ENCODE peak calls at places on chromosome 22, in four cellular contexts. W is HCT116, Q is K562, G is HepG2. J is an unnamed sample.

GRCh38 chr22:47457021-47457420 is 694.6 kb downstream of the TBC1D22A start:
- DNase-seq in G (no peak), W (no peak), Q (no peak), J (no peak)

GRCh38 chr22:40747361-40747760 is 68.1 kb downstream of the MCHR1 start:
- DNase-seq in Q (no peak), W (no peak), G (no peak), J (no peak)

GRCh38 chr22:40707154-40707553 is 27.9 kb downstream of the MCHR1 start:
- DNase-seq in G (no peak), W (no peak), Q (no peak), J (no peak)

GRCh38 chr22:43238526-43239006 is 51.6 kb upstream of the TTLL12 start:
- DNase-seq in W (no peak), G (no peak), Q (no peak), J (no peak)

GRCh38 chr22:35733742-35734516 is 16.3 kb downstream of the APOL5 start:
- DNase-seq in W (no peak), G (no peak), Q (no peak), J (no peak)

GRCh38 chr22:19942886-19943664 is 1.5 kb upstream of the TXNRD2 start:
- DNase-seq in W (no peak), G (peak; percentile 64), Q (no peak), J (no peak)

GRCh38 chr22:38298312-38299000 is 18.8 kb downstream of the CSNK1E start:
- DNase-seq in W (peak; percentile 58), Q (peak; percentile 38), G (no peak), J (no peak)

GRCh38 chr22:38628444-38628843 is 27.7 kb downstream of the FAM227A start:
- DNase-seq in G (no peak), Q (no peak), W (no peak), J (no peak)

GRCh38 chr22:23147632-23148387 is 2.5 kb downstream of the RAB36 start:
- DNase-seq in W (no peak), Q (peak; percentile 53), G (peak; percentile 21), J (no peak)

GRCh38 chr22:24165673-24166072 is 15.6 kb upstream of the SUSD2 start:
- DNase-seq in Q (no peak), G (no peak), W (no peak), J (no peak)

GRCh38 chr22:50267591-50268390 is 2.4 kb downstream of the MAPK11 start:
- DNase-seq in G (no peak), W (no peak), Q (peak; percentile 73), J (no peak)

GRCh38 chr22:50150161-50151129 is 20.1 kb upstream of the PANX2 start:
- DNase-seq in G (no peak), Q (no peak), W (no peak), J (no peak)

GRCh38 chr22:41831828-41832552 is 915 bp upstream of the SREBF2 start:
- DNase-seq in Q (no peak), G (no peak), W (no peak), J (no peak)

GRCh38 chr22:29780781-29781676 is 13.9 kb downstream of the UQCR10 start:
- DNase-seq in G (peak; percentile 56), Q (peak; percentile 80), W (no peak), J (no peak)
- TF ChIP-seq TCF7L2 in G (no peak), Q (no peak), W (no peak), J (no peak)

DNA sequence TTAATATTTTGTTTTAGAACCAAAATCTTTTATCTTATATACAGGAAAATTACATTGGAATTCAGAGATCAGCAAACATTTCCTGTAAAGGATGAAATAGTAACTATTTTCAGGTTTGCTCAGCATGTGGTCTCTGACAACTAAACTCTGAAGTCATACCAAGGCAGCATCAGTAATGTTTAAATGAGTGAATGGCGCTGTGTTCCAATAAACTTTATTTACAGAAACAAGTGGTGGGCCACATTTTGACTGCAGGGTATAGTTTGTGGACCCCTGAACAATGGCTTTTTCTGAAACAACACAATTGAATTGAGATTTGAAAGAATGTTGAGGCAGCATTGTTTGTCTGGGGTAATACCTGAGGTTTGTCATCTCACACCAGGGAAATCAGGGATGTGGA is 113.6 kb upstream of the VPREB1 start:
- DNase-seq in W (no peak), Q (no peak), G (no peak), J (no peak)
- H3K27me3 ChIP-seq in W (peaks cover 10% of the 10 kb centered on the region), Q (peaks cover 55% of the 10 kb centered on the region), G (peaks cover 16% of the 10 kb centered on the region), J (no peaks in the 10 kb centered on the region)

DNA sequence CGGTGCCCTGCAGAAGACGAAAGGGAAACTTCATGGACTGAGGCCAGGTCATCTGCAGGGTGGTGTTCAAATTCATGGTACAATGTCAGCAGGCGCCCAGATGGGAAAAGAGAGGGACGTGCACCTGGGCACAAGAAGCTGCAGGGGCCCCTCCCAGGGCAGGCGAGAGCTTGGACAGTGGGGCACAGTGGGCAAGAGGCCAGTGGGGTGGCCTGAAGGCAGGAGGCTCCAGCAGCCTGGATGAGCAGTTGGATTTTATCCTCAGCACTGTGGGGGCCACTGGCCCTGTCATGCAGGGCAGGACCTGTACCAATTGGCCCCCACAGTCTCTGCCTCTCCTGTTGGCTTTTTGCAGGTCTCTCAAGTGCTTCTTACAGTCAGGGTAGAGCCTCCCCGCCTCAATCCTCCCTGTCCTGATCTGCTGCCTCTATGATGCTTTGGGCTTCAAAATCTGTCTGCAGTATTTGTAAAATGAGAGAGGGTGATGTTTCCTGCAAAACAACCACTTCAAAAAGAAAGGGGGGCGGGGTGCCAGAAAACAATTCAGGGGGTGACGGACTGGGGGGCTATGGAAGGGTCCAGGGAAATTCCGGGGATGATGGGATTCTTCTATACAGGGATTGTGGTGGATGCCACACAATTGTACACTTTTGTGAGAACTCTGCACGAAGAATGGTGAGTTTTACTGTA is 1.7 kb upstream of the BID start:
- DNase-seq in W (no peak), Q (no peak), G (no peak), J (no peak)
- H3K4me1 ChIP-seq in W (peaks cover 21% of the 10 kb centered on the region), Q (peaks cover 23% of the 10 kb centered on the region), G (peaks cover 72% of the 10 kb centered on the region), J (peaks cover 28% of the 10 kb centered on the region)

GRCh38 chr22:30878516-30879365 is 89.8 kb downstream of the MORC2 start:
- DNase-seq in W (no peak), G (peak; percentile 28), Q (peak; percentile 64), J (no peak)
- TF ChIP-seq TCF7L2 in W (no peak), G (no peak), Q (no peak), J (no peak)

GRCh38 chr22:44431256-44431655 is 66.8 kb downstream of the RTL6 start:
- DNase-seq in W (no peak), Q (no peak), G (no peak), J (no peak)
- H3K27me3 ChIP-seq in W (no peaks in the 10 kb centered on the region), Q (peaks cover 6% of the 10 kb centered on the region), G (peaks cover 51% of the 10 kb centered on the region), J (no peaks in the 10 kb centered on the region)

GRCh38 chr22:31276426-31277167 is 15.7 kb downstream of the PIK3IP1 start:
- DNase-seq in W (no peak), Q (no peak), G (no peak), J (no peak)

GRCh38 chr22:31275576-31275975 is 16.7 kb downstream of the PIK3IP1 start:
- DNase-seq in Q (no peak), W (no peak), G (no peak), J (no peak)

GRCh38 chr22:31274017-31274416 is 18.3 kb downstream of the PIK3IP1 start:
- DNase-seq in G (no peak), Q (no peak), W (no peak), J (no peak)

GRCh38 chr22:31272522-31273446 is 19.5 kb downstream of the PIK3IP1 start:
- DNase-seq in W (peak; percentile 32), G (peak; percentile 52), Q (peak; percentile 27), J (no peak)

GRCh38 chr22:31275018-31275417 is 17.3 kb downstream of the PIK3IP1 start:
- DNase-seq in Q (no peak), W (no peak), G (no peak), J (no peak)
- H3K4me1 ChIP-seq in Q (no peaks in the 10 kb centered on the region), W (peaks cover 6% of the 10 kb centered on the region), G (peaks cover 19% of the 10 kb centered on the region), J (no peaks in the 10 kb centered on the region)

GRCh38 chr22:39688186-39688768 is 117.7 kb downstream of the CACNA1I start:
- DNase-seq in G (no peak), W (no peak), Q (no peak), J (no peak)

GRCh38 chr22:39689421-39689820 is 118.9 kb downstream of the CACNA1I start:
- DNase-seq in Q (no peak), W (no peak), G (no peak), J (no peak)

GRCh38 chr22:39690901-39691620 is 120.5 kb downstream of the CACNA1I start:
- DNase-seq in W (no peak), Q (peak; percentile 62), G (no peak), J (no peak)

GRCh38 chr22:39698106-39698505 is 127.6 kb downstream of the CACNA1I start:
- DNase-seq in W (no peak), G (no peak), Q (no peak), J (no peak)

DNA sequence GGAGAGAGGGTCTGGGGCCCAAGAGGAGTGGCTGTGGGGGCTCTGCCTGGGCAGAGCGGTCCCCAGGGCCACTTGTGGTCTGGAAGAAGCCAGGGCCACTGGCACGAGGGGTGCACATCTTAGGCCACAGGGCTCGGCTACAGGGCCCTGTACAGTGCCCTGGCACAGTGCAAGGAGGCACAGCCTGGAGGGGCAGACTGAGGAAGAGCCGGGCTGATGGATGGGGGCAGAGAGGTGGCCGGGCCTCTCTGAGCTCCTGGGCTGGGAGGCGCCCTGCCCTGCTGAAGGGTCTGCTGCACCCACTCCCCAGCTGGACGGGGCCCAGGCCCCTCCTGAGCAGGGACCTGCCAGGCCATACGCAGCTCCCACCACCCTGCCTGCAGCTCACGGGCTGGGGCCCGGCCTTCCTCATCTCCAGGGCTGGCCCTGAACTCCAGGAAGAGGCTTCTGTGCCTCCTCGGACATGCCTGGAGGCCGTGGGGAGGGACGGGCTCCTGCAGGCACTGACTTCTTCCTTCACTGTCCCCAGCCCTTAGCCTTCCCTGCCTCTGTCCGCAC is 123.5 kb downstream of the CACNA1I start:
- DNase-seq in G (no peak), W (no peak), Q (no peak), J (no peak)
- TF ChIP-seq TCF7L2 in G (no peak), W (no peak), Q (no peak), J (no peak)

DNA sequence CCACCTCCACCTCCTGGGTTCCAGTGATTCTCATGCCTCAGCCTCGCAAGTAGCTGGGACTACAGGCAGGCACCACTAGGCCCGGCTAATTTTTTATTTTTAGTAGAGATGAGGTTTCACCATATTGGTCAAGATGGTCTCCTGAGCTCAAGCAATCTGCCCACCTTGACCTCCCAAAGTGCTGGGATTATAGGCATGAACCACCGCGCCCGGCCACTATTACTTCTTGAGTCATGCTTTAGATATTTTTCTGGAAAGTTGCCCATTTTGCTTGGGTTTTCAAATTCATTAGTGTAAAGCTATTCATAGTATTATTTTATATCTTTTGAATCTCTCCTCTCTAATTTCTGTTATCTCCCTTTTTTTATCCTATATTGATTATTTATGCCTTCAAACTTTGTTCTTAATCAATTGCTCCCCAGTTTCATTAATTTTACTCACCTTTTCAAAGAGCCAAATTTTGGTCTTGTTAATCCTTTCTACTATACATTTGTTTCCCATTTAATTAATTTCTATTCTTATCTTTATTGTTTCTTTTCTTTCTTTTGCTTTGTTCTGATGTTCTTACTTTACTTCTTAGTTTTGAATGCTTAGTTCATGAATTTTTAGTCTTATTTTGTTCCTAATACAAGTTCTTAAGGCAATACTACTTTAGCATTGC is 10.3 kb upstream of the RAC2 start:
- DNase-seq in G (no peak), Q (no peak), W (no peak), J (no peak)
- H3K27me3 ChIP-seq in G (peaks cover 11% of the 10 kb centered on the region), Q (no peaks in the 10 kb centered on the region), W (no peaks in the 10 kb centered on the region), J (no peaks in the 10 kb centered on the region)